ENCODE peak calls at places on chromosomes 4 and X, in ten cellular contexts. Y, E, C, H, B, I, Q, L, O and U are unnamed samples.

GRCh38 chr4:166078956-166079355 is 205.9 kb downstream of the TLL1 start:
- DNase-seq in H (no peak), Y (no peak), O (peak; percentile 30), C (no peak), L (no peak), B (no peak), I (no peak), E (no peak), Q (no peak), U (no peak)

GRCh38 chr4:52037730-52038108 is 380 bp downstream of the SGCB start:
- DNase-seq in O (peak; percentile 51), L (peak; percentile 67), B (peak; percentile 76), H (peak; percentile 52), E (no peak), Q (no peak), C (no peak), I (peak; percentile 15), Y (no peak), U (peak; percentile 57)

GRCh38 chr4:187208641-187209040 is 485.0 kb upstream of the FAT1 start:
- DNase-seq in B (no peak), C (no peak), I (no peak), Q (no peak), L (no peak), E (no peak), O (peak; percentile 22), H (no peak), Y (no peak), U (no peak)

GRCh38 chr4:62003695-62004094 is 803.6 kb downstream of the ADGRL3 start:
- DNase-seq in C (no peak), B (no peak), H (no peak), Y (no peak), O (no peak), L (no peak), Q (no peak), I (no peak), E (no peak), U (no peak)

GRCh38 chr4:170887396-170887795 is 797.6 kb upstream of the AADAT start:
- DNase-seq in Y (no peak), O (no peak), Q (no peak), L (no peak), B (no peak), I (no peak), E (no peak), H (no peak), C (no peak), U (no peak)

GRCh38 chrX:53714580-53715335 is 28.2 kb upstream of the HUWE1 start:
- DNase-seq in Y (peak; percentile 21), H (no peak), O (peak; percentile 14), Q (peak; percentile 25), C (no peak), L (no peak), B (peak; percentile 0), I (no peak), E (no peak), U (no peak)

GRCh38 chr4:56757821-56758400 is 63.6 kb downstream of the SPINK2 start:
- DNase-seq in H (no peak), Q (peak; percentile 42), Y (peak; percentile 96), E (peak; percentile 46), B (no peak), L (no peak), I (no peak), C (peak; percentile 68), O (peak; percentile 96), U (no peak)

GRCh38 chr4:126560794-126561193 is 1072.0 kb upstream of the INTU start:
- DNase-seq in H (no peak), Y (no peak), O (no peak), C (no peak), Q (no peak), B (no peak), E (no peak), L (no peak), I (no peak), U (no peak)

GRCh38 chr4:119755599-119755998 is 127.0 kb upstream of the PDE5A start:
- DNase-seq in O (no peak), Q (no peak), C (no peak), I (no peak), Y (no peak), L (no peak), H (no peak), E (no peak), B (no peak), U (no peak)

GRCh38 chr4:20418865-20419451 is 167.3 kb downstream of the SLIT2 start:
- DNase-seq in B (peak; percentile 25), C (peak; percentile 47), H (no peak), L (no peak), Q (peak; percentile 15), E (no peak), I (peak; percentile 44), O (peak; percentile 76), Y (peak; percentile 39), U (peak; percentile 56)

GRCh38 chr4:151035321-151035720 is 20.2 kb upstream of the LRBA start:
- DNase-seq in B (no peak), C (no peak), Y (no peak), O (no peak), L (no peak), I (no peak), H (no peak), Q (no peak), E (no peak), U (no peak)

GRCh38 chr4:30912098-30912719 is 192.0 kb downstream of the PCDH7 start:
- DNase-seq in Q (no peak), I (no peak), L (no peak), C (no peak), O (peak; percentile 7), B (no peak), Y (no peak), E (no peak), H (no peak), U (no peak)

GRCh38 chr4:153113838-153114105 is 90.5 kb upstream of the TRIM2 start:
- DNase-seq in L (no peak), Q (no peak), Y (no peak), C (no peak), H (no peak), E (no peak), O (no peak), B (no peak), I (no peak), U (no peak)

GRCh38 chr4:74628808-74629616 is 165.3 kb downstream of the BTC start:
- DNase-seq in I (no peak), Q (no peak), O (peak; percentile 55), Y (no peak), L (no peak), B (no peak), H (no peak), C (no peak), E (no peak), U (no peak)

GRCh38 chr4:177369372-177369771 is 59.7 kb downstream of the NEIL3 start:
- DNase-seq in I (no peak), B (no peak), C (no peak), Y (no peak), E (no peak), H (no peak), L (no peak), O (peak; percentile 80), Q (no peak), U (no peak)

GRCh38 chr4:66639361-66639760 is 905.9 kb downstream of the CENPC start:
- DNase-seq in E (no peak), B (no peak), I (no peak), L (no peak), Q (no peak), H (no peak), O (peak; percentile 69), C (no peak), Y (no peak), U (no peak)

GRCh38 chrX:21798677-21799219 is 40.7 kb upstream of the MBTPS2 start:
- DNase-seq in O (peak; percentile 12), B (no peak), L (no peak), Y (no peak), Q (no peak), I (no peak), H (no peak), E (no peak), C (no peak), U (no peak)